ENCODE peak calls at places on chromosomes 2 and 18, in five cellular contexts. L is cardiac muscle cell, Q is HT1080, M is left ventricle myocardium inferior, A is SK-N-SH. H is an unnamed sample.

GRCh38 chr18:1917546-1917945 is 653.8 kb downstream of the METTL4 start:
- DNase-seq in L (no peak), Q (no peak), M (no peak), A (no peak), H (no peak)

GRCh38 chr2:178796079-178796677 is 11.0 kb downstream of the TTN start:
- DNase-seq in L (no peak), Q (peak), M (no peak), A (peak), H (peak)

GRCh38 chr2:225052703-225053102 is 10.4 kb upstream of the DOCK10 start:
- DNase-seq in L (no peak), Q (no peak), M (no peak), A (no peak), H (no peak)

GRCh38 chr18:49447810-49448745 is 12.4 kb downstream of the DYM start:
- DNase-seq in L (peak), Q (peak), M (no peak), A (peak), H (peak)

GRCh38 chr2:98608962-98609604 is 694 bp downstream of the UNC50 start:
- DNase-seq in L (peak), Q (no peak), M (no peak), A (peak), H (peak)

GRCh38 chr2:231104115-231104713 is 20.6 kb downstream of the HTR2B start:
- DNase-seq in L (peak), Q (peak), M (peak), A (peak), H (peak)

GRCh38 chr2:217366996-217367395 is 507.1 kb upstream of the TNP1 start:
- DNase-seq in L (no peak), Q (peak), M (no peak), A (no peak), H (peak)

GRCh38 chr2:200578778-200579177 is 7.0 kb upstream of the AOX1 start:
- DNase-seq in L (no peak), Q (peak), M (no peak), A (no peak), H (no peak)

GRCh38 chr18:50313031-50313607 is 25.6 kb upstream of the CXXC1 start:
- DNase-seq in L (no peak), Q (no peak), M (no peak), A (no peak), H (no peak)

GRCh38 chr2:16257001-16257724 is 316.8 kb downstream of the MYCN start:
- DNase-seq in L (no peak), Q (no peak), M (no peak), A (no peak), H (no peak)

GRCh38 chr2:190927257-190927656 is 46.6 kb downstream of the GLS start:
- DNase-seq in L (no peak), Q (no peak), M (no peak), A (no peak), H (no peak)

GRCh38 chr2:35978218-35978617 is 377.4 kb upstream of the CRIM1 start:
- DNase-seq in L (no peak), Q (no peak), M (no peak), A (no peak), H (no peak)

GRCh38 chr2:45698538-45698937 is 47.1 kb downstream of the PRKCE start:
- DNase-seq in L (no peak), Q (no peak), M (no peak), A (peak), H (no peak)

GRCh38 chr2:84217446-84217845 is 241.6 kb downstream of the SUCLG1 start:
- DNase-seq in L (no peak), Q (no peak), M (no peak), A (no peak), H (no peak)

GRCh38 chr2:71380665-71381064 is 49.1 kb downstream of the ZNF638 start:
- DNase-seq in L (no peak), Q (no peak), M (no peak), A (no peak), H (no peak)

GRCh38 chr18:11739893-11740292 is 50.8 kb downstream of the GNAL start:
- DNase-seq in L (no peak), Q (no peak), M (no peak), A (no peak), H (no peak)

GRCh38 chr2:81328968-81329367 is 1024.4 kb upstream of the LRRTM1 start:
- DNase-seq in L (no peak), Q (no peak), M (no peak), A (no peak), H (no peak)

GRCh38 chr2:148282201-148282600 is 261.3 kb downstream of the MBD5 start:
- DNase-seq in L (no peak), Q (peak), M (no peak), A (no peak), H (no peak)

GRCh38 chr2:56580242-56580641 is 396.5 kb downstream of the CCDC85A start:
- DNase-seq in L (no peak), Q (peak), M (no peak), A (no peak), H (no peak)

GRCh38 chr2:178666458-178666857 is 140.8 kb downstream of the TTN start:
- DNase-seq in L (no peak), Q (no peak), M (no peak), A (no peak), H (no peak)

GRCh38 chr2:49288113-49288710 is 133.9 kb upstream of the FSHR start:
- DNase-seq in L (no peak), Q (no peak), M (no peak), A (no peak), H (no peak)

GRCh38 chr2:118202707-118203303 is 114.5 kb downstream of the INSIG2 start:
- DNase-seq in L (peak), Q (peak), M (no peak), A (peak), H (peak)

GRCh38 chr2:173553589-173553988 is 198.9 kb downstream of the CDCA7 start:
- DNase-seq in L (no peak), Q (peak), M (no peak), A (no peak), H (peak)

GRCh38 chr2:48496867-48497266 is 33.1 kb upstream of the STON1 start:
- DNase-seq in L (no peak), Q (no peak), M (no peak), A (no peak), H (no peak)

GRCh38 chr2:313991-314390 is 26.1 kb upstream of the ALKAL2 start:
- DNase-seq in L (no peak), Q (no peak), M (no peak), A (no peak), H (no peak)

GRCh38 chr18:66867653-66868052 is 263.8 kb upstream of the CDH19 start:
- DNase-seq in L (no peak), Q (peak), M (no peak), A (no peak), H (no peak)

GRCh38 chr18:42187611-42188378 is 232.8 kb downstream of the PIK3C3 start:
- DNase-seq in L (no peak), Q (no peak), M (no peak), A (no peak), H (no peak)

GRCh38 chr2:236026839-236027238 is 141.3 kb downstream of the GBX2 start:
- DNase-seq in L (no peak), Q (no peak), M (no peak), A (no peak), H (no peak)

GRCh38 chr2:192298664-192299063 is 103.9 kb upstream of the TMEFF2 start:
- DNase-seq in L (no peak), Q (peak), M (no peak), A (no peak), H (no peak)

GRCh38 chr2:42010743-42011298 is 37.0 kb upstream of the PKDCC start:
- DNase-seq in L (no peak), Q (peak), M (no peak), A (no peak), H (no peak)

GRCh38 chr18:7272268-7273049 is 41.6 kb downstream of the LRRC30 start:
- DNase-seq in L (peak), Q (peak), M (peak), A (peak), H (peak)

GRCh38 chr2:46241344-46241743 is 55.9 kb upstream of the EPAS1 start:
- DNase-seq in L (no peak), Q (peak), M (no peak), A (no peak), H (no peak)

GRCh38 chr2:144890828-144891227 is 370.9 kb upstream of the ZEB2 start:
- DNase-seq in L (peak), Q (peak), M (no peak), A (peak), H (peak)

GRCh38 chr2:220892018-220892634 is 680.0 kb downstream of the EPHA4 start:
- DNase-seq in L (no peak), Q (no peak), M (no peak), A (no peak), H (no peak)

GRCh38 chr2:227366861-227367800 is 12.0 kb downstream of the TM4SF20 start:
- DNase-seq in L (no peak), Q (peak), M (no peak), A (no peak), H (no peak)